ENCODE peak calls at places on chromosomes 12 and 14, in seven cellular contexts. B is CD4-positive, alpha-beta T cell; X is HTR-8/SVneo; E is activated CD8-positive, alpha-beta memory T cell treated with anti-CD3 and anti-CD28 coated beads for 48 hours; M is Right ventricle myocardium superior; K is testis; D is endothelial cell. N is an unnamed sample.

GRCh38 chr12:69835048-69835447 is 10.0 kb downstream of the MYRFL start:
- DNase-seq in D (no peak), X (no peak), B (no peak), K (no peak), M (no peak), E (no peak), N (no peak)

GRCh38 chr12:121883315-121883660 is 5.3 kb upstream of the PSMD9 start:
- DNase-seq in K (no peak), E (no peak), D (no peak), X (no peak), M (no peak), B (no peak), N (no peak)

GRCh38 chr14:101255765-101256125 is 305.6 kb upstream of the DIO3 start:
- DNase-seq in B (no peak), D (no peak), X (no peak), M (no peak), E (no peak), K (no peak), N (no peak)

GRCh38 chr12:13440844-13441243 is 244.3 kb downstream of the EMP1 start:
- DNase-seq in D (no peak), X (no peak), B (no peak), M (no peak), K (no peak), E (no peak), N (no peak)

GRCh38 chr12:80943345-80943744 is 5.6 kb upstream of the LIN7A start:
- DNase-seq in K (no peak), B (no peak), M (no peak), D (no peak), X (no peak), E (no peak), N (no peak)

GRCh38 chr12:3515506-3515905 is 24.5 kb downstream of the PRMT8 start:
- DNase-seq in B (no peak), M (no peak), K (no peak), E (no peak), D (no peak), X (no peak), N (no peak)

GRCh38 chr14:79451601-79452000 is 759.7 kb downstream of the DIO2 start:
- DNase-seq in M (no peak), B (no peak), E (no peak), X (no peak), K (no peak), D (no peak), N (no peak)

GRCh38 chr12:110100315-110100970 is 23.7 kb upstream of the IFT81 start:
- DNase-seq in E (no peak), D (peak), B (peak), M (peak), X (peak), K (peak), N (peak)

GRCh38 chr14:95222870-95223398 is 65.6 kb upstream of the DICER1 start:
- DNase-seq in X (no peak), K (no peak), D (no peak), E (no peak), B (no peak), M (no peak), N (no peak)

GRCh38 chr12:64240781-64241180 is 18.7 kb upstream of the KICS2 start:
- DNase-seq in M (no peak), D (no peak), X (no peak), E (no peak), K (no peak), B (no peak), N (no peak)

GRCh38 chr12:61490732-61491498 is 769.3 kb upstream of the USP15 start:
- DNase-seq in M (no peak), B (no peak), K (no peak), E (no peak), X (no peak), D (no peak), N (no peak)

GRCh38 chr14:68271996-68272395 is 452.4 kb downstream of the RAD51B start:
- DNase-seq in M (peak), B (no peak), D (no peak), E (no peak), X (no peak), K (no peak), N (no peak)

GRCh38 chr14:53509227-53509822 is 356.2 kb upstream of the DDHD1 start:
- DNase-seq in D (no peak), B (no peak), M (peak), X (no peak), K (peak), E (no peak), N (peak)

GRCh38 chr12:97300431-97300830 is 162.2 kb upstream of the RMST start:
- DNase-seq in X (no peak), M (no peak), B (no peak), E (no peak), K (no peak), D (no peak), N (no peak)

GRCh38 chr12:111368291-111368683 is 608 bp downstream of the PHETA1 start:
- DNase-seq in B (no peak), X (no peak), E (no peak), K (peak), D (peak), M (peak), N (no peak)

GRCh38 chr12:90619943-90620342 is 335.0 kb downstream of the CCER1 start:
- DNase-seq in K (no peak), D (no peak), E (no peak), B (no peak), M (no peak), X (no peak), N (no peak)

GRCh38 chr12:101298426-101298825 is 18.5 kb downstream of the UTP20 start:
- DNase-seq in K (no peak), E (no peak), M (no peak), B (no peak), X (no peak), D (no peak), N (no peak)

GRCh38 chr12:100706029-100706428 is 88.5 kb upstream of the ANO4 start:
- DNase-seq in D (no peak), B (no peak), M (no peak), E (no peak), X (no peak), K (no peak), N (no peak)

GRCh38 chr14:45786266-45786665 is 533.3 kb upstream of the MIS18BP1 start:
- DNase-seq in K (no peak), E (no peak), X (no peak), D (no peak), B (no peak), M (no peak), N (no peak)

GRCh38 chr12:57340104-57340503 is 89.1 kb upstream of the STAC3 start:
- DNase-seq in X (peak), B (no peak), E (no peak), K (peak), M (peak), D (no peak), N (peak)

GRCh38 chr14:91911474-91912032 is 35.9 kb downstream of the FBLN5 start:
- DNase-seq in E (no peak), X (peak), M (no peak), K (peak), D (peak), B (peak), N (no peak)

GRCh38 chr14:25048170-25049126 is 1.5 kb downstream of the STXBP6 start:
- DNase-seq in M (peak), X (peak), K (no peak), D (no peak), B (no peak), E (no peak), N (peak)

GRCh38 chr12:12338528-12339168 is 11.4 kb downstream of the MANSC1 start:
- DNase-seq in K (no peak), E (no peak), M (no peak), X (no peak), D (no peak), B (no peak), N (no peak)

GRCh38 chr12:104360157-104360556 is 56.6 kb downstream of the EID3 start:
- DNase-seq in X (no peak), B (no peak), E (no peak), K (no peak), M (no peak), D (no peak), N (no peak)

GRCh38 chr12:118237908-118238307 is 102.0 kb downstream of the PEBP1 start:
- DNase-seq in E (no peak), D (no peak), X (no peak), M (no peak), B (no peak), K (no peak), N (no peak)

GRCh38 chr14:31921741-31922140 is 155.4 kb upstream of the ARHGAP5 start:
- DNase-seq in K (no peak), X (no peak), E (no peak), M (no peak), B (no peak), D (no peak), N (no peak)

GRCh38 chr12:67237231-67237630 is 31.9 kb upstream of the CAND1 start:
- DNase-seq in D (no peak), K (no peak), M (no peak), B (no peak), X (no peak), E (no peak), N (no peak)

GRCh38 chr14:89188492-89188891 is 228.5 kb downstream of the FOXN3 start:
- DNase-seq in X (no peak), E (no peak), M (no peak), D (no peak), B (no peak), K (no peak), N (no peak)

GRCh38 chr12:77973579-77973978 is 142.9 kb downstream of the NAV3 start:
- DNase-seq in D (no peak), K (no peak), E (no peak), X (no peak), B (no peak), M (no peak), N (no peak)

GRCh38 chr14:59013672-59014298 is 174.7 kb upstream of the DAAM1 start:
- DNase-seq in K (no peak), E (no peak), B (no peak), D (no peak), M (no peak), X (no peak), N (no peak)

GRCh38 chr14:97129639-97130038 is 332.5 kb downstream of the VRK1 start:
- DNase-seq in K (no peak), D (no peak), M (no peak), B (no peak), X (no peak), E (no peak), N (no peak)